ENCODE peak calls at places on chromosomes 2 and 18, in six cellular contexts. T is breast epithelium, R is stomach, J is SK-N-SH, X is transverse colon, Y is GM23338. W is an unnamed sample.

GRCh38 chr2:235449568-235449967 is 44.3 kb upstream of the AGAP1 start:
- DNase-seq in T (no peak), R (no peak), J (no peak), X (no peak), Y (no peak), W (no peak)

GRCh38 chr2:48738806-48739205 is 16.7 kb downstream of the LHCGR start:
- DNase-seq in T (no peak), R (no peak), J (no peak), X (no peak), Y (no peak), W (no peak)

GRCh38 chr2:54386993-54387590 is 69.0 kb upstream of the SPTBN1 start:
- DNase-seq in T (no peak), R (no peak), J (no peak), X (no peak), Y (no peak), W (no peak)

GRCh38 chr2:218294430-218294999 is 2.2 kb upstream of the TMBIM1 start:
- DNase-seq in T (no peak), R (peak; percentile 54), J (no peak), X (no peak), Y (no peak), W (no peak)

GRCh38 chr2:181992776-181993175 is 7.1 kb downstream of the PPP1R1C start:
- DNase-seq in T (no peak), R (no peak), J (no peak), X (no peak), Y (no peak), W (no peak)

GRCh38 chr18:13603304-13604019 is 122.9 kb downstream of the FAM210A start:
- DNase-seq in T (no peak), R (no peak), J (no peak), X (no peak), Y (no peak), W (no peak)

GRCh38 chr2:23629417-23630110 is 244.6 kb downstream of the KLHL29 start:
- DNase-seq in T (no peak), R (no peak), J (peak; percentile 25), X (no peak), Y (no peak), W (no peak)

GRCh38 chr2:193701484-193701883 is 1506.8 kb upstream of the TMEFF2 start:
- DNase-seq in T (no peak), R (no peak), J (no peak), X (no peak), Y (no peak), W (no peak)

GRCh38 chr2:181465686-181466375 is 8.6 kb downstream of the ITGA4 start:
- DNase-seq in T (no peak), R (no peak), J (no peak), X (no peak), Y (no peak), W (no peak)

GRCh38 chr2:68385232-68385906 is 20.3 kb downstream of the PLEK start:
- DNase-seq in T (no peak), R (no peak), J (no peak), X (no peak), Y (no peak), W (peak; percentile 49)

GRCh38 chr2:56008661-56009411 is 85.3 kb upstream of the EFEMP1 start:
- DNase-seq in T (peak; percentile 26), R (no peak), J (peak; percentile 58), X (peak; percentile 18), Y (peak; percentile 91), W (no peak)

GRCh38 chr2:238864207-238865014 is 16.5 kb downstream of the TWIST2 start:
- DNase-seq in T (peak; percentile 81), R (peak; percentile 92), J (no peak), X (peak; percentile 89), Y (peak; percentile 76), W (peak; percentile 84)

GRCh38 chr18:47658498-47658897 is 272.0 kb downstream of the SMAD2 start:
- DNase-seq in T (no peak), R (no peak), J (no peak), X (no peak), Y (no peak), W (no peak)
- TF ChIP-seq CTCF in T (no peak), R (no peak), J (no peak), X (no peak), Y (peak; percentile 50), W (no peak)

DNA sequence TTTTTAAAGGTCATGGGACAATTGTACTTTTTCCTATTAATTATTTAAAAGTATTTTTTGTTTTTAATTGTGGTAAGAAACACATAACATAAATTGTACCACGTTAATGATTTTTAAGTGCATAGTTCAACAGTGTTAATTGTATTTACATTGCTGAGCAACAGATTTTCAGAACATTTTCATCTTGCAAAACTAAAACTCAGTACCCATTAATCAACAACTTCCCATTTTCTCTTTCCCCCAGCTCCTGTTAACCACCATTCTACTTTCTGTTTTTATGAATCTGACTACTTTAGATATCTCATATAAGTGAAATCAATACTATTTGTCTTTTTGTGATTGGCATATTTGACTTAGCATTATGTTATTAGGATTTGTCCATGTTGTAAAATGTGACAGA is 483.9 kb upstream of the ZNF804A start:
- DNase-seq in T (no peak), R (no peak), J (no peak), X (no peak), Y (no peak), W (no peak)
- TF ChIP-seq POLR2AphosphoS5 in T (no peak), R (no peak), J (no peak), X (no peak), Y (no peak), W (no peak)

GRCh38 chr2:61448229-61448628 is 22.7 kb downstream of the USP34 start:
- DNase-seq in T (no peak), R (no peak), J (no peak), X (no peak), Y (no peak), W (no peak)
- H3K27ac ChIP-seq in T (no peak overlapping the region), R (no peak overlapping the region), J (no peak overlapping the region), X (no peak overlapping the region), Y (no peak overlapping the region), W (no peak overlapping the region)

DNA sequence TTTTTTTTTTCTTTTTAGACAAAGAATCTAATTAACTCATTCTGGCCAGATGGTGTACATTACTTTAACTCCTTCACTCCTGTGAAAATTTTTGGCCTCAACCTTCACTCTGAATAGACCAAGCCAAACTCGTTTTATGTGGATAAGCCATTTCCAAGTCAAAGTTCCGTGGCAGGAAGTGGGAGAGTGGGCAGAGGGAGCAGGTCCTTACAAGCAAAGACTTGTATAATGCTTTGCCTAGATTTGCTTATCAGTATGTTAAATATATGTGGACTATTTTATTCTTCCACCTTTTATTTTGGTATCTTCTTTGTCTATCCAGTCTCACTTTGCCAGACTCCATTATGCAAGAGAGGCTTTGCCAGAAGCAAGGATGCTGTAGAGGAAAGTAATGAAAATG is 178.1 kb upstream of the TNP1 start:
- DNase-seq in T (no peak), R (no peak), J (no peak), X (no peak), Y (no peak), W (no peak)
- TF ChIP-seq CTCF in T (no peak), R (no peak), J (no peak), X (no peak), Y (no peak), W (no peak)

GRCh38 chr2:28436525-28437051 is 43.9 kb downstream of the FOSL2 start:
- DNase-seq in T (peak; percentile 94), R (no peak), J (peak; percentile 69), X (peak; percentile 88), Y (no peak), W (no peak)
- TF ChIP-seq POLR2AphosphoS5 in T (peak; percentile 84), R (no peak), J (no peak), X (peak; percentile 87), Y (no peak), W (no peak)

DNA sequence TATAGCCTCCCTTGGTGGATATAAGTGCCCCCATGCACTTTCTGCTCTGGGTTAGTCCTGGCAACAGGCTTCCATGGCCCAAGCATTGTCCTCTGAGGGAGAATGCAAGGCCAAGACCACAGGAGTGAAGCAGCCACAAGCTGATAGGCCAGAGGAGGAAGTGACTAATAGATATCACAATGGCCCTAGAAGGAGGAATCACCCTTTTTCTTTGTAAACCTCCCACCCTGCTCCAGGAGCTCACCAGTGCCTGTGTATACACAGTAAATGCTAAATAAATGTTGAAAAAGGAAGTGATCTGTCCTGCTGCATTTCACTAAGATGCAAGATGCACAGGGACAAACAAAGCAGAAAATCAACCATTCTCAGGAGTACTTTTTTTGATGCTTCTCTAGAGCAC is 49.7 kb upstream of the ABCA12 start:
- DNase-seq in T (no peak), R (no peak), J (no peak), X (no peak), Y (no peak), W (no peak)
- H3K27ac ChIP-seq in T (no peak overlapping the region), R (no peak overlapping the region), J (no peak overlapping the region), X (no peak overlapping the region), Y (no peak overlapping the region), W (no peak overlapping the region)

DNA sequence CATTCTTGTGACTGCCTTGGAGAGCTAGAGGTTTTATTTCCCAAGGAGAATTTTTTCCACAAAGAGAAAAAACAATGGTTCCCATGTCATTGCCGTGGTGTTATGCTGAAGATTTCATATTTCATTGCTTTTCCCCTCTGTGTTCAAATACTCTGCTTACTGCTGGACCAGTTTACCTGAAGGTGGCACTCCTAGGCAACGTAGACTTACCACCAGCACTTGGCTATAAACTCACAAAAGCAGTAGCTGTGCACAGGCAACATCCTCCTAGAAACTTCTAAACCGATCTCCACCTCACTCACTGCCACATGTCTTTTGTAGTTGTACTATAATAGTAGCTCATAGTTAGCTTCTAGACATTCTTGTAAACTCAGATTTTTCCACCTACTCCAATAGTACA is 1319.7 kb upstream of the CRIM1 start:
- DNase-seq in T (no peak), R (no peak), J (peak; percentile 3), X (no peak), Y (peak; percentile 14), W (no peak)
- TF ChIP-seq CTCF in T (no peak), R (no peak), J (peak; percentile 29), X (no peak), Y (peak; percentile 30), W (no peak)

DNA sequence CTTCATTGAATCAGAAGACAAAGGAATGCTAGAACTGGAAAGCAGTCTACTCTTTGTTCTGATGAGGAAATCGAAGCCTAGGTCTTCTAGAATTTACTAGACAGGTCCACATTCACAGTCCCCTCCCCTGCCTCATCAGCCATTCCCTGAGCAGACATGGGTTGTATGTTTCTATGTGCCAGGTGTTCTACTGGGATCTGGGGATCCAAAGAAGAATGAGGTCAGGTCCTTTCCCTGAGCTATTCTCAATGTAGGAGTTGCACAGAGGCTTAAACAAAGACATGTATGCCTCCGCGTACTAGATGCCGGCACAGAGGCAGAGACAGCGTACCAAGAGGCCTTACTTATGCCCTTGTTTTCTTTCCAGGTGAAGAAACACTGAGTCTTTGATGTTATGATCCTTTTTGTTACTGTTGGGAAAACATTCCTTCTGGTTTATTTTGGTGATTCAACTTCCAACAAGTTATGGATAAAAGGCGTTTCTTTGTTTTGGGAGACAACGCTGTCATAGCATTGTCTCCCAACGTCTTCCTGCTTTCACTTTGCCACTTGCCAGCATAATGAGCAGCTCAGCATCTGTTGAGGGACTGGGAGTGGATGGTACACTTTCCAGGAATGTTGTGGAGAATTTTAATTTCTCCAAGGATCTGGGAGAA is 174.4 kb downstream of the ALPK2 start:
- DNase-seq in T (no peak), R (no peak), J (no peak), X (no peak), Y (no peak), W (no peak)
- TF ChIP-seq POLR2AphosphoS5 in T (no peak), R (no peak), J (no peak), X (no peak), Y (no peak), W (no peak)